ENCODE peak calls at places on chromosomes 3 and 15, in eight cellular contexts. C is PC-3; S is neural progenitor cell; T is endodermal cell; W is heart left ventricle; G is spleen; R is CD8-positive, alpha-beta T cell; I is H9. J is an unnamed sample.

GRCh38 chr15:34335176-34335575 is 2.4 kb downstream of the SLC12A6 start:
- DNase-seq in T (no peak), W (no peak), I (no peak), G (no peak), S (no peak), R (no peak), C (peak; percentile 67), J (no peak)

GRCh38 chr3:43243590-43244587 is 42.5 kb upstream of the SNRK start:
- DNase-seq in R (no peak), C (no peak), G (no peak), T (no peak), S (no peak), W (no peak), I (no peak), J (no peak)

GRCh38 chr3:65955792-65956477 is 82.8 kb downstream of the MAGI1 start:
- DNase-seq in C (peak; percentile 75), T (no peak), W (no peak), I (no peak), R (no peak), G (no peak), S (no peak), J (no peak)

GRCh38 chr3:142027713-142028112 is 121.6 kb downstream of the TFDP2 start:
- DNase-seq in I (no peak), G (no peak), S (peak; percentile 52), W (no peak), C (peak; percentile 44), T (no peak), R (no peak), J (no peak)

GRCh38 chr3:194030372-194030771 is 105.6 kb upstream of the HES1 start:
- DNase-seq in S (no peak), I (no peak), G (no peak), T (no peak), R (no peak), W (no peak), C (peak; percentile 10), J (no peak)

GRCh38 chr15:72797338-72797689 is 13.8 kb upstream of the ADPGK start:
- DNase-seq in R (no peak), C (no peak), T (no peak), W (no peak), G (no peak), I (peak; percentile 38), S (no peak), J (no peak)

GRCh38 chr15:29522373-29523276 is 253.0 kb upstream of the NSMCE3 start:
- DNase-seq in S (no peak), C (peak; percentile 90), T (no peak), R (no peak), G (no peak), W (no peak), I (no peak), J (no peak)

GRCh38 chr15:31116423-31117030 is 15.0 kb upstream of the TRPM1 start:
- DNase-seq in G (no peak), I (no peak), T (no peak), C (no peak), W (no peak), S (no peak), R (no peak), J (no peak)

GRCh38 chr3:194971009-194971408 is 285.3 kb downstream of the FAM43A start:
- DNase-seq in W (no peak), T (no peak), I (no peak), S (no peak), C (no peak), R (no peak), G (no peak), J (no peak)

GRCh38 chr15:99224372-99224771 is 25.0 kb downstream of the TTC23 start:
- DNase-seq in G (no peak), I (no peak), C (peak; percentile 33), W (no peak), T (no peak), S (no peak), R (no peak), J (no peak)

GRCh38 chr15:81321667-81322066 is 2.3 kb downstream of the STARD5 start:
- DNase-seq in G (no peak), S (no peak), I (no peak), R (no peak), T (no peak), W (no peak), C (no peak), J (no peak)

GRCh38 chr15:87527416-87527815 is 729.1 kb downstream of the NTRK3 start:
- DNase-seq in I (peak; percentile 45), R (no peak), G (no peak), S (no peak), W (no peak), T (peak; percentile 67), C (peak; percentile 60), J (no peak)

GRCh38 chr3:101784850-101785613 is 6.0 kb downstream of the NXPE3 start:
- DNase-seq in G (no peak), S (no peak), I (no peak), R (no peak), C (no peak), T (no peak), W (no peak), J (no peak)

GRCh38 chr15:77528968-77529319 is 103.8 kb downstream of the LINGO1 start:
- DNase-seq in I (no peak), S (no peak), R (no peak), C (no peak), T (no peak), G (peak; percentile 56), W (no peak), J (no peak)

GRCh38 chr3:189985938-189986337 is 134.8 kb downstream of the P3H2 start:
- DNase-seq in G (no peak), R (no peak), T (no peak), I (no peak), C (peak; percentile 83), W (no peak), S (no peak), J (no peak)

GRCh38 chr15:36810656-36811449 is 231.4 kb downstream of the CDIN1 start:
- DNase-seq in T (peak; percentile 64), I (peak; percentile 40), W (no peak), R (no peak), G (no peak), S (peak; percentile 75), C (peak; percentile 17), J (no peak)

GRCh38 chr3:87173071-87173470 is 54.0 kb upstream of the CHMP2B start:
- DNase-seq in T (no peak), C (peak; percentile 24), G (no peak), R (no peak), W (no peak), I (no peak), S (no peak), J (no peak)

GRCh38 chr3:15324335-15324734 is 8.1 kb downstream of the SH3BP5 start:
- DNase-seq in G (no peak), C (no peak), I (no peak), S (no peak), W (no peak), T (no peak), R (no peak), J (no peak)

GRCh38 chr3:109804697-109805096 is 467.4 kb upstream of the DPPA4 start:
- DNase-seq in T (no peak), R (no peak), W (no peak), C (no peak), G (no peak), S (no peak), I (no peak), J (no peak)

GRCh38 chr3:50708620-50709019 is 33.9 kb downstream of the DOCK3 start:
- DNase-seq in C (no peak), G (no peak), R (peak; percentile 18), I (no peak), S (no peak), W (no peak), T (no peak), J (no peak)

GRCh38 chr15:94327356-94327936 is 96.1 kb downstream of the MCTP2 start:
- DNase-seq in R (no peak), W (no peak), G (no peak), T (no peak), S (peak; percentile 34), C (peak; percentile 55), I (no peak), J (no peak)

GRCh38 chr3:29240248-29240647 is 40.6 kb upstream of the RBMS3 start:
- DNase-seq in I (no peak), T (no peak), S (no peak), C (peak; percentile 77), W (no peak), R (no peak), G (no peak), J (no peak)

DNA sequence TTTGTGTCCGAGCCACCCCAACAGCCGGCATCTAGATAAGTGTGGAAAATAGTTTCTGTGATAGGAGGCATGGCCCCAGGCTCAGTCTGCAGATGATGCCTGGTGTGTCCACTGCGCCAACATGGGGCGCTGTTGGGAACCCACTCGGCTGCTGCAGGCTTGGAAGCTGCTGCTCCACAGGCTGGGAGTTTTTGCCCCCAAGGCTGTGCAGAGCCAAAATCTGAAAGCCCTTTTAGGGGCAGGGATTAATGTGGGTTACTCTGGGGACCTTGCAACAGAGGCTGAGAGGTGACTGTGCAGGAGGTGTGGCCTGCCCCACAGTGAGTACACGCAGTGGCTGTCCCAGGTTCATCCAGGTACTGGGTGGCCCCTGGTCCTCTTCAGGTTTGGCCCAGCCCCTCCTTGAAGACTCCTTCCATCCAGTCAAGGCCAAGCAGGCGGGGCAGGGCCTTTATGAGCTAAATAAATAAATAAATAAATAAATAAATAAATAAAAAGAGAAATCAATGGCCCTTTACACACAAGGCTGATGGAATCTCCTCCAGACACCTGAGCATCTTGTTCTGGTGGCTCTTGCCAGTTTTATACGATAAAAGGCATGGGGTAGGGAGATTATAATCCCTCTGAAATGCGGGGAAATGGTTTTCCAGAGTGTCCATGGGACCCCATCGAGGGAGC is 73.8 kb downstream of the AAGAB start:
- DNase-seq in I (peak; percentile 55), T (peak; percentile 71), R (no peak), G (no peak), W (no peak), C (no peak), S (peak; percentile 30), J (no peak)
- H3K27ac ChIP-seq in I (no peak overlapping the region), T (no peak overlapping the region), R (no peak overlapping the region), G (no peak overlapping the region), W (no peak overlapping the region), C (no peak overlapping the region), S (no peak overlapping the region), J (no peak overlapping the region)

GRCh38 chr15:25072857-25073476 is 118.2 kb downstream of the SNRPN start:
- DNase-seq in W (no peak), G (no peak), R (no peak), I (no peak), C (no peak), T (no peak), S (no peak), J (no peak)
- H3K9me3 ChIP-seq in W (peaks cover 100% of the 10 kb centered on the region), G (peaks cover 100% of the 10 kb centered on the region), R (peaks cover 95% of the 10 kb centered on the region), I (peaks cover 89% of the 10 kb centered on the region), C (peaks cover 86% of the 10 kb centered on the region), T (peaks cover 100% of the 10 kb centered on the region), S (peaks cover 49% of the 10 kb centered on the region), J (peaks cover 100% of the 10 kb centered on the region)

DNA sequence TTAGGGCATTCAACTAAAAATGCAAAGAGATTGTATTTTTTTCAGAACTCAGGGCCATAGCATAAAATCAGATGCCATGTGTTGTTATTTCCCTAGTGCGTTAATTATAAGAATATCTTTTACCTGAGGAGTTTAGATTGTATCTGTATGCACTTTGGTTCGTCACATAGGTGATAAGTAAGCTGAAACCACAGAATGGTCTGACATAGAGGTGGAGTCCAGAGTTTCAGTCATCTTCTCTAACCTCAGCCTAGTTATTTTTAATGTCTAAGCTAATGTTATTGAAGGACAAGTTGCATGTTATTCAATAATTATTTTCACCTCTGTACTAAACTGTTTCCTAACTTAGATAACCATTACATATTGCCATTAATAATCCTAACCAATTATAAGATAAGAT is 27.1 kb upstream of the CNTN4 start:
- DNase-seq in G (no peak), T (no peak), S (no peak), I (no peak), W (no peak), C (no peak), R (no peak), J (no peak)
- TF ChIP-seq CTCF in G (no peak), T (no peak), S (no peak), I (no peak), W (no peak), C (no peak), R (no peak), J (no peak)

GRCh38 chr15:79641841-79642240 is 209.7 kb downstream of the MINAR1 start:
- DNase-seq in G (no peak), R (no peak), W (no peak), T (no peak), S (no peak), C (no peak), I (no peak), J (no peak)
- H3K27ac ChIP-seq in G (no peak overlapping the region), R (no peak overlapping the region), W (no peak overlapping the region), T (no peak overlapping the region), S (no peak overlapping the region), C (no peak overlapping the region), I (no peak overlapping the region), J (no peak overlapping the region)